ENCODE peak calls at places on chromosomes 5 and 9, in eight cellular contexts. L is choroid plexus epithelial cell; M is OCI-M1; T is RPMI7951; N is brain microvascular endothelial cell; H is substantia nigra; Q is stimulated activated CD8-positive, alpha-beta memory T cell treated with anti-CD3 and anti-CD28 coated beads, Interleukin-7, amount 100 ng/mL, for 24 hours; D is ELR. X is an unnamed sample.

GRCh38 chr5:179694561-179694960 is 4.2 kb upstream of the CANX start:
- DNase-seq in L (no peak), M (no peak), T (no peak), N (no peak), H (no peak), Q (no peak), D (no peak), X (no peak)

GRCh38 chr5:118956727-118957126 is 31.6 kb downstream of the DTWD2 start:
- DNase-seq in L (peak), M (peak), T (peak), N (no peak), H (no peak), Q (no peak), D (peak), X (peak)

GRCh38 chr5:78706381-78706780 is 57.8 kb upstream of the LHFPL2 start:
- DNase-seq in L (peak), M (no peak), T (no peak), N (peak), H (no peak), Q (no peak), D (peak), X (no peak)

GRCh38 chr9:6931913-6932312 is 174.1 kb downstream of the KDM4C start:
- DNase-seq in L (peak), M (peak), T (peak), N (peak), H (no peak), Q (peak), D (peak), X (peak)

GRCh38 chr5:72133212-72133990 is 26.1 kb downstream of the MAP1B start:
- DNase-seq in L (no peak), M (no peak), T (peak), N (no peak), H (no peak), Q (no peak), D (peak), X (no peak)

GRCh38 chr9:73176450-73176875 is 24.8 kb downstream of the ANXA1 start:
- DNase-seq in L (no peak), M (no peak), T (peak), N (no peak), H (no peak), Q (no peak), D (peak), X (no peak)

GRCh38 chr5:95718203-95718602 is 12.9 kb upstream of the RHOBTB3 start:
- DNase-seq in L (no peak), M (peak), T (peak), N (no peak), H (no peak), Q (no peak), D (peak), X (no peak)

GRCh38 chr9:91809581-91810285 is 140.3 kb downstream of the ROR2 start:
- DNase-seq in L (peak), M (no peak), T (peak), N (peak), H (no peak), Q (no peak), D (peak), X (peak)

GRCh38 chr9:133539434-133539833 is 4.9 kb downstream of the ADAMTSL2 start:
- DNase-seq in L (no peak), M (no peak), T (no peak), N (no peak), H (peak), Q (no peak), D (no peak), X (no peak)

GRCh38 chr5:133274597-133274935 is 222.8 kb downstream of the HSPA4 start:
- DNase-seq in L (no peak), M (no peak), T (no peak), N (no peak), H (no peak), Q (no peak), D (no peak), X (no peak)

GRCh38 chr5:71697967-71698366 is 21.1 kb upstream of the CARTPT start:
- DNase-seq in L (no peak), M (no peak), T (no peak), N (no peak), H (no peak), Q (no peak), D (peak), X (no peak)

GRCh38 chr9:32954642-32955041 is 46.8 kb downstream of the APTX start:
- DNase-seq in L (peak), M (no peak), T (peak), N (no peak), H (no peak), Q (no peak), D (peak), X (no peak)

GRCh38 chr5:50300878-50301277 is 140.2 kb downstream of the EMB start:
- DNase-seq in L (no peak), M (no peak), T (no peak), N (no peak), H (no peak), Q (no peak), D (no peak), X (no peak)

GRCh38 chr5:138809391-138809790 is 56.2 kb downstream of the CTNNA1 start:
- DNase-seq in L (no peak), M (no peak), T (no peak), N (no peak), H (no peak), Q (no peak), D (peak), X (peak)